ENCODE peak calls at places on chromosomes 7 and 10, in five cellular contexts. R is naive thymus-derived CD4-positive, alpha-beta T cell; P is hippocampal formation; J is substantia nigra; Q is non-pigmented ciliary epithelial cell. M is an unnamed sample.

GRCh38 chr7:90383422-90383821 is 19.8 kb upstream of the CLDN12 start:
- DNase-seq in J (no peak), P (no peak), Q (peak), R (no peak), M (no peak)

GRCh38 chr10:79387974-79388850 is 40.9 kb downstream of the PPIF start:
- DNase-seq in R (no peak), J (no peak), P (no peak), Q (no peak), M (no peak)

GRCh38 chr7:79570904-79571303 is 117.4 kb upstream of the MAGI2 start:
- DNase-seq in R (no peak), P (no peak), Q (no peak), J (no peak), M (no peak)

GRCh38 chr10:18222870-18223269 is 82.6 kb downstream of the CACNB2 start:
- DNase-seq in R (no peak), Q (no peak), J (no peak), P (no peak), M (no peak)

GRCh38 chr10:130138479-130138866 is 2.3 kb downstream of the GLRX3 start:
- DNase-seq in Q (peak), R (no peak), J (no peak), P (no peak), M (no peak)

GRCh38 chr7:159209429-159209828 is 64.8 kb upstream of the VIPR2 start:
- DNase-seq in Q (no peak), P (no peak), R (peak), J (no peak), M (no peak)

GRCh38 chr7:123533929-123534382 is 439 bp downstream of the IQUB start:
- DNase-seq in Q (no peak), R (peak), P (peak), J (no peak), M (no peak)

GRCh38 chr7:91683823-91684222 is 196.7 kb downstream of the MTERF1 start:
- DNase-seq in P (no peak), R (no peak), J (no peak), Q (peak), M (no peak)

GRCh38 chr7:112362796-112363195 is 87.5 kb upstream of the IFRD1 start:
- DNase-seq in J (no peak), P (no peak), R (no peak), Q (peak), M (no peak)

GRCh38 chr10:76632158-76633051 is 1005.2 kb downstream of the KCNMA1 start:
- DNase-seq in J (no peak), R (no peak), Q (no peak), P (no peak), M (no peak)

GRCh38 chr10:76558586-76558985 is 1079.0 kb downstream of the KCNMA1 start:
- DNase-seq in P (no peak), Q (peak), R (no peak), J (no peak), M (no peak)

GRCh38 chr7:6166443-6166871 is 106.0 kb downstream of the CYTH3 start:
- DNase-seq in R (no peak), P (no peak), J (no peak), Q (no peak), M (no peak)

GRCh38 chr10:103699611-103700435 is 155.6 kb downstream of the SH3PXD2A start:
- DNase-seq in J (peak), R (no peak), Q (no peak), P (peak), M (peak)

GRCh38 chr7:28315565-28316420 is 96.5 kb upstream of the CREB5 start:
- DNase-seq in R (no peak), J (no peak), Q (no peak), P (no peak), M (no peak)

GRCh38 chr7:140170375-140170774 is 6.4 kb downstream of the KDM7A start:
- DNase-seq in J (no peak), P (no peak), R (no peak), Q (no peak), M (no peak)

GRCh38 chr7:42689626-42690025 is 222.2 kb downstream of the C7orf25 start:
- DNase-seq in Q (no peak), R (no peak), P (no peak), J (no peak), M (no peak)

GRCh38 chr7:50421043-50421442 is 29.1 kb downstream of the FIGNL1 start:
- DNase-seq in Q (no peak), R (no peak), J (no peak), P (no peak), M (no peak)

GRCh38 chr10:106577266-106577665 is 587.2 kb downstream of the SORCS1 start:
- DNase-seq in J (no peak), Q (no peak), R (no peak), P (no peak), M (peak)

GRCh38 chr10:10819206-10819856 is 198.3 kb upstream of the CELF2 start:
- DNase-seq in Q (no peak), R (no peak), J (no peak), P (no peak), M (no peak)

GRCh38 chr7:6443372-6443941 is 4.3 kb downstream of the DAGLB start:
- DNase-seq in Q (peak), P (no peak), J (no peak), R (no peak), M (no peak)

GRCh38 chr7:18638594-18639452 is 143.3 kb downstream of the HDAC9 start:
- DNase-seq in R (no peak), P (peak), Q (peak), J (no peak), M (no peak)

GRCh38 chr10:110016037-110016436 is 8.3 kb downstream of the ADD3 start:
- DNase-seq in Q (no peak), R (no peak), P (peak), J (no peak), M (peak)

GRCh38 chr7:40839881-40840280 is 705.1 kb downstream of the SUGCT start:
- DNase-seq in Q (peak), J (no peak), R (no peak), P (no peak), M (no peak)

GRCh38 chr10:49271346-49271745 is 27.6 kb upstream of the C10orf71 start:
- DNase-seq in J (no peak), Q (no peak), P (no peak), R (no peak), M (no peak)

GRCh38 chr10:80412521-80412920 is 4.2 kb downstream of the PRXL2A start:
- DNase-seq in J (no peak), R (no peak), Q (no peak), P (no peak), M (no peak)